ENCODE peak calls at places on chromosome 12, in eight cellular contexts. V is H1, I is foreskin fibroblast, M is sigmoid colon, H is prostate gland, Q is progenitor cell of endocrine pancreas, T is ovary, L is WTC11. U is an unnamed sample.
A peak's percentile ranks its signal among the peaks of the same experiment; 100 is the strongest.

GRCh38 chr12:53052419-53053222 is 2.8 kb downstream of the TNS2 start:
- DNase-seq in V (no peak), I (peak; percentile 93), M (peak; percentile 97), H (peak; percentile 93), Q (no peak), T (peak; percentile 94), L (no peak), U (peak; percentile 36)

GRCh38 chr12:44972746-44973421 is 78.0 kb downstream of the DBX2 start:
- DNase-seq in V (no peak), I (peak; percentile 59), M (no peak), H (no peak), Q (no peak), T (no peak), L (peak; percentile 49), U (peak; percentile 6)

GRCh38 chr12:132014092-132014914 is 64.6 kb downstream of the EP400 start:
- DNase-seq in V (no peak), I (peak; percentile 12), M (no peak), H (no peak), Q (no peak), T (peak; percentile 27), L (no peak), U (no peak)

GRCh38 chr12:77122236-77122635 is 56.9 kb upstream of the E2F7 start:
- DNase-seq in V (no peak), I (peak; percentile 95), M (no peak), H (no peak), Q (no peak), T (no peak), L (no peak), U (peak; percentile 54)

GRCh38 chr12:95976416-95976832 is 19.7 kb downstream of the HAL start:
- DNase-seq in V (no peak), I (peak; percentile 53), M (no peak), H (no peak), Q (no peak), T (no peak), L (no peak), U (no peak)

GRCh38 chr12:122935318-122935717 is 30.9 kb downstream of the ABCB9 start:
- DNase-seq in V (no peak), I (no peak), M (no peak), H (no peak), Q (no peak), T (no peak), L (no peak), U (no peak)

GRCh38 chr12:52581066-52581465 is 7.4 kb upstream of the KRT74 start:
- DNase-seq in V (no peak), I (no peak), M (peak; percentile 38), H (no peak), Q (no peak), T (no peak), L (no peak), U (no peak)

GRCh38 chr12:108120863-108121165 is 8.3 kb upstream of the WSCD2 start:
- DNase-seq in V (no peak), I (no peak), M (no peak), H (no peak), Q (no peak), T (no peak), L (no peak), U (no peak)

GRCh38 chr12:92363295-92364146 is 217.9 kb upstream of the BTG1 start:
- DNase-seq in V (no peak), I (peak; percentile 67), M (peak; percentile 77), H (no peak), Q (no peak), T (peak; percentile 46), L (no peak), U (no peak)

GRCh38 chr12:27651201-27651600 is 45.0 kb upstream of the REP15 start:
- DNase-seq in V (no peak), I (peak; percentile 53), M (no peak), H (no peak), Q (no peak), T (no peak), L (no peak), U (no peak)

GRCh38 chr12:46609671-46610070 is 216.1 kb downstream of the SLC38A4 start:
- DNase-seq in V (no peak), I (no peak), M (no peak), H (no peak), Q (no peak), T (no peak), L (no peak), U (no peak)

GRCh38 chr12:66405395-66405794 is 103.1 kb downstream of the HELB start:
- DNase-seq in V (no peak), I (peak; percentile 65), M (no peak), H (no peak), Q (no peak), T (no peak), L (no peak), U (no peak)

GRCh38 chr12:83841620-83842019 is 1071.0 kb downstream of the SLC6A15 start:
- DNase-seq in V (no peak), I (peak; percentile 42), M (no peak), H (no peak), Q (no peak), T (no peak), L (no peak), U (no peak)

GRCh38 chr12:79247494-79247893 is 382.9 kb downstream of the SYT1 start:
- DNase-seq in V (no peak), I (no peak), M (no peak), H (no peak), Q (no peak), T (no peak), L (no peak), U (no peak)

GRCh38 chr12:40988831-40989230 is 199.3 kb upstream of the PDZRN4 start:
- DNase-seq in V (no peak), I (no peak), M (no peak), H (peak; percentile 10), Q (no peak), T (no peak), L (no peak), U (no peak)

GRCh38 chr12:92571844-92572543 is 130.8 kb upstream of the PLEKHG7 start:
- DNase-seq in V (no peak), I (no peak), M (no peak), H (no peak), Q (no peak), T (no peak), L (no peak), U (no peak)

GRCh38 chr12:96422192-96422591 is 22.0 kb upstream of the CDK17 start:
- DNase-seq in V (no peak), I (peak; percentile 91), M (no peak), H (no peak), Q (no peak), T (no peak), L (no peak), U (no peak)

GRCh38 chr12:67638694-67639093 is 9.9 kb upstream of the DYRK2 start:
- DNase-seq in V (no peak), I (no peak), M (no peak), H (no peak), Q (no peak), T (no peak), L (no peak), U (no peak)

GRCh38 chr12:45522227-45522626 is 207.3 kb upstream of the ARID2 start:
- DNase-seq in V (no peak), I (no peak), M (no peak), H (no peak), Q (no peak), T (no peak), L (no peak), U (no peak)

GRCh38 chr12:29796823-29797263 is 13.1 kb upstream of the TMTC1 start:
- DNase-seq in V (no peak), I (peak; percentile 93), M (peak; percentile 71), H (peak; percentile 60), Q (no peak), T (no peak), L (no peak), U (peak; percentile 14)

GRCh38 chr12:117518594-117519270 is 157.3 kb upstream of the NOS1 start:
- DNase-seq in V (no peak), I (no peak), M (no peak), H (peak; percentile 86), Q (no peak), T (no peak), L (no peak), U (peak; percentile 19)

GRCh38 chr12:64160718-64161060 is 61.4 kb downstream of the KICS2 start:
- DNase-seq in V (no peak), I (peak; percentile 89), M (no peak), H (no peak), Q (no peak), T (no peak), L (no peak), U (no peak)

GRCh38 chr12:43882578-43883178 is 46.8 kb downstream of the TMEM117 start:
- DNase-seq in V (no peak), I (peak; percentile 81), M (no peak), H (peak; percentile 26), Q (no peak), T (no peak), L (no peak), U (peak; percentile 25)

GRCh38 chr12:31362115-31362758 is 36.3 kb upstream of the SINHCAF start:
- DNase-seq in V (no peak), I (no peak), M (no peak), H (peak; percentile 14), Q (no peak), T (no peak), L (peak; percentile 31), U (peak; percentile 30)

GRCh38 chr12:40907115-40907521 is 214.9 kb downstream of the CNTN1 start:
- DNase-seq in V (no peak), I (peak; percentile 12), M (no peak), H (no peak), Q (no peak), T (no peak), L (no peak), U (peak; percentile 54)

DNA sequence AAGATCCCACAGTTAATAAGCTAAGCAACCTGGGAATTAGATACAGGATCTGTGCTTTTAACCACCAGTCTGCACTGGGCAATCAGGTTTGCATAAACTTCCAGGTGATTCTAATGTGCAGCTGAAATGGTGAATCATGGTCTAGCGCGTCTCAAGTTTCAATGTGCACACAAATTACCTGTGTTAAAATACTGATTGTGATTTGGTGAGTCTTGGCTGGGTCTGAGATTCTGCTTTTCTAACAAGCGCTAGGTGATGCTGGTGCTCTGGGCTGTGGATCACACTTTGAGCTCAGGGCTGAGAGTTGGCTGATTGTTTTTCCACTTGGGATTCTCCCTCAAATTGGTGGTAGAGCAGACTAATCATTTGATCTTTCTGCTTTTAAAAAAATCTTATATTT is 124.8 kb downstream of the C12orf75 start:
- DNase-seq in V (no peak), I (no peak), M (no peak), H (peak; percentile 39), Q (no peak), T (no peak), L (no peak), U (no peak)
- TF ChIP-seq CTCF in V (no peak), I (no peak), M (no peak), H (peak; percentile 49), Q (no peak), T (no peak), L (no peak), U (no peak)

GRCh38 chr12:93896427-93896826 is 219.3 kb downstream of the CRADD start:
- DNase-seq in V (no peak), I (no peak), M (no peak), H (no peak), Q (no peak), T (no peak), L (no peak), U (no peak)
- TF ChIP-seq CTCF in V (peak; percentile 24), I (no peak), M (no peak), H (no peak), Q (peak; percentile 30), T (no peak), L (no peak), U (no peak)

GRCh38 chr12:87266305-87266704 is 762.9 kb downstream of the C12orf50 start:
- DNase-seq in V (no peak), I (peak; percentile 3), M (no peak), H (no peak), Q (no peak), T (no peak), L (no peak), U (no peak)
- TF ChIP-seq CTCF in V (peak; percentile 9), I (no peak), M (no peak), H (no peak), Q (peak; percentile 16), T (no peak), L (no peak), U (no peak)

GRCh38 chr12:98738002-98738401 is 92.9 kb downstream of the APAF1 start:
- DNase-seq in V (no peak), I (peak; percentile 31), M (no peak), H (no peak), Q (no peak), T (no peak), L (no peak), U (no peak)
- TF ChIP-seq CTCF in V (no peak), I (no peak), M (no peak), H (no peak), Q (no peak), T (no peak), L (no peak), U (no peak)